ENCODE peak calls at places on chromosomes 13 and 19, in nine cellular contexts. H is activated naive CD4-positive, alpha-beta T cell treated with anti-CD3 and anti-CD28 coated beads for 36 hours; N is skeletal muscle cell; C is NCI-H774; I is HFF-Myc; D is activated gamma-delta T cell treated with Interleukin-2 at 50 U/mL for 16 hours; A is T-helper 2 cell; O is HAP-1; E is iris pigment epithelial cell. Z is an unnamed sample.

GRCh38 chr13:34294483-34295129 is 476.7 kb downstream of the RFC3 start:
- DNase-seq in N (no peak), A (no peak), D (no peak), C (peak), O (no peak), E (peak), H (no peak), I (no peak), Z (no peak)

GRCh38 chr19:35349614-35350521 is 2.2 kb downstream of the FFAR1 start:
- DNase-seq in O (no peak), H (no peak), D (no peak), A (no peak), E (no peak), N (no peak), C (no peak), I (no peak), Z (no peak)

GRCh38 chr13:31009166-31009565 is 76.7 kb downstream of the TEX26 start:
- DNase-seq in C (no peak), E (peak), N (no peak), I (no peak), A (no peak), H (no peak), D (no peak), O (no peak), Z (no peak)

GRCh38 chr13:27008733-27009132 is 162.9 kb downstream of the USP12 start:
- DNase-seq in D (no peak), C (no peak), N (no peak), A (no peak), H (no peak), I (no peak), O (no peak), E (no peak), Z (no peak)

GRCh38 chr13:110134801-110135200 is 172.2 kb downstream of the COL4A1 start:
- DNase-seq in E (no peak), I (no peak), O (no peak), D (no peak), A (no peak), C (no peak), N (no peak), H (no peak), Z (no peak)

GRCh38 chr13:26440111-26440510 is 117.4 kb upstream of the WASF3 start:
- DNase-seq in D (no peak), I (no peak), A (no peak), O (no peak), E (no peak), N (no peak), C (no peak), H (no peak), Z (no peak)

GRCh38 chr13:39565036-39565949 is 37.7 kb downstream of the LHFPL6 start:
- DNase-seq in A (no peak), N (peak), D (no peak), H (no peak), E (peak), C (no peak), I (peak), O (peak), Z (no peak)

GRCh38 chr19:57719901-57720519 is 7.4 kb downstream of the ZNF671 start:
- DNase-seq in H (no peak), C (no peak), A (no peak), D (no peak), N (no peak), I (no peak), E (no peak), O (no peak), Z (no peak)

GRCh38 chr19:53865918-53866696 is 1.6 kb upstream of the MYADM start:
- DNase-seq in H (peak), D (peak), O (no peak), E (peak), I (no peak), N (no peak), C (no peak), A (peak), Z (peak)

GRCh38 chr13:40576369-40576768 is 90.1 kb downstream of the FOXO1 start:
- DNase-seq in E (no peak), N (no peak), A (no peak), D (peak), H (peak), O (no peak), I (no peak), C (no peak), Z (no peak)

GRCh38 chr13:25727776-25728175 is 324.0 kb downstream of the SHISA2 start:
- DNase-seq in O (no peak), I (no peak), D (no peak), N (no peak), H (no peak), E (no peak), C (no peak), A (no peak), Z (no peak)

GRCh38 chr13:43196750-43197149 is 173.4 kb downstream of the DNAJC15 start:
- DNase-seq in N (no peak), C (no peak), I (no peak), A (no peak), E (no peak), O (no peak), H (no peak), D (no peak), Z (no peak)

GRCh38 chr19:10368101-10368803 is 12.1 kb downstream of the TYK2 start:
- DNase-seq in O (no peak), H (no peak), C (no peak), E (no peak), I (no peak), D (no peak), A (no peak), N (no peak), Z (no peak)

GRCh38 chr13:106033634-106034033 is 501.8 kb downstream of the EFNB2 start:
- DNase-seq in N (peak), I (no peak), E (peak), A (no peak), O (no peak), H (no peak), C (no peak), D (no peak), Z (no peak)

GRCh38 chr13:20387441-20387971 is 138.2 kb downstream of the CRYL1 start:
- DNase-seq in D (no peak), A (no peak), N (no peak), H (no peak), O (no peak), E (peak), C (no peak), I (no peak), Z (no peak)

GRCh38 chr19:3842948-3843347 is 25.9 kb downstream of the ZFR2 start:
- DNase-seq in I (no peak), O (no peak), A (no peak), C (no peak), E (peak), D (no peak), N (no peak), H (no peak), Z (no peak)

GRCh38 chr13:44305216-44305615 is 68.4 kb upstream of the SERP2 start:
- DNase-seq in N (no peak), E (no peak), I (no peak), O (no peak), H (no peak), C (no peak), D (no peak), A (no peak), Z (no peak)

GRCh38 chr13:98820744-98821371 is 68.4 kb upstream of the SLC15A1 start:
- DNase-seq in H (no peak), I (no peak), E (no peak), O (no peak), D (no peak), C (no peak), N (no peak), A (no peak), Z (no peak)

GRCh38 chr19:38596057-38596981 is 21.4 kb downstream of the MAP4K1 start:
- DNase-seq in D (no peak), H (peak), I (peak), C (peak), N (no peak), E (peak), O (no peak), A (no peak), Z (no peak)

GRCh38 chr13:98938801-98939200 is 39.1 kb downstream of the DOCK9 start:
- DNase-seq in D (no peak), N (no peak), A (no peak), I (no peak), E (no peak), C (no peak), H (no peak), O (no peak), Z (no peak)

GRCh38 chr13:99371956-99372355 is 64.8 kb upstream of the GPR183 start:
- DNase-seq in D (peak), E (no peak), A (no peak), O (no peak), N (no peak), I (no peak), H (peak), C (no peak), Z (no peak)

GRCh38 chr19:38266070-38266469 is 1.7 kb downstream of the SPINT2 start:
- DNase-seq in D (no peak), C (no peak), N (no peak), H (no peak), E (no peak), I (no peak), O (no peak), A (no peak), Z (no peak)

GRCh38 chr13:100957741-100958140 is 283.1 kb upstream of the TMTC4 start:
- DNase-seq in E (no peak), A (no peak), H (no peak), C (no peak), N (no peak), O (no peak), D (no peak), I (no peak), Z (no peak)

GRCh38 chr19:13623686-13624405 is 117.6 kb upstream of the CACNA1A start:
- DNase-seq in I (no peak), O (no peak), E (no peak), D (no peak), C (no peak), N (no peak), H (no peak), A (no peak), Z (no peak)

GRCh38 chr19:42352216-42352892 is 26.9 kb downstream of the MEGF8 start:
- DNase-seq in O (no peak), I (peak), N (no peak), E (no peak), D (no peak), H (no peak), C (no peak), A (no peak), Z (no peak)

GRCh38 chr19:32881766-32882165 is 12.2 kb upstream of the SLC7A9 start:
- DNase-seq in A (no peak), D (no peak), I (no peak), H (no peak), C (no peak), E (no peak), O (no peak), N (no peak), Z (no peak)

GRCh38 chr19:55166530-55167268 is at the start of gene DNAAF3:
- DNase-seq in H (peak), O (peak), E (peak), I (peak), C (peak), D (peak), A (peak), N (peak), Z (peak)

GRCh38 chr13:72648513-72649065 is 78.8 kb downstream of the MZT1 start:
- DNase-seq in A (no peak), E (no peak), N (no peak), D (no peak), O (no peak), C (no peak), I (no peak), H (no peak), Z (no peak)

GRCh38 chr13:58087566-58087965 is 456.0 kb downstream of the PCDH17 start:
- DNase-seq in H (no peak), D (no peak), N (no peak), A (no peak), O (no peak), C (no peak), E (no peak), I (no peak), Z (no peak)

GRCh38 chr13:46184277-46184699 is 2.3 kb upstream of the LCP1 start:
- DNase-seq in O (peak), N (no peak), A (peak), D (peak), I (no peak), C (no peak), E (peak), H (peak), Z (peak)

Z was measured in immature natural killer cell.